ENCODE peak calls at places on chromosomes 6 and 20, in eight cellular contexts. N is A549, W is testis, M is heart left ventricle, Z is breast epithelium, U is stomach, E is H1, G is NB4. F is an unnamed sample.
A peak's percentile ranks its signal among the peaks of the same experiment; 100 is the strongest.

GRCh38 chr6:44000164-44000842 is 126.9 kb downstream of the MRPL14 start:
- DNase-seq in N (no peak), W (no peak), M (peak; percentile 44), Z (no peak), U (no peak), E (no peak), G (peak; percentile 73), F (no peak)

GRCh38 chr6:135225911-135226310 is 44.8 kb downstream of the MYB start:
- DNase-seq in N (no peak), W (no peak), M (no peak), Z (no peak), U (no peak), E (no peak), G (no peak), F (no peak)

GRCh38 chr6:170249817-170250216 is 41.1 kb downstream of the DLL1 start:
- DNase-seq in N (no peak), W (no peak), M (no peak), Z (no peak), U (no peak), E (no peak), G (no peak), F (no peak)

GRCh38 chr6:19851273-19852089 is 14.3 kb downstream of the ID4 start:
- DNase-seq in N (peak; percentile 72), W (peak; percentile 59), M (no peak), Z (no peak), U (no peak), E (peak; percentile 49), G (peak; percentile 43), F (peak; percentile 32)

GRCh38 chr6:111939902-111940301 is 66.7 kb upstream of the FYN start:
- DNase-seq in N (no peak), W (no peak), M (no peak), Z (no peak), U (no peak), E (no peak), G (no peak), F (no peak)

GRCh38 chr20:50311308-50312001 is 120.8 kb downstream of the CEBPB start:
- DNase-seq in N (no peak), W (no peak), M (no peak), Z (no peak), U (no peak), E (no peak), G (no peak), F (no peak)

GRCh38 chr6:37126961-37127360 is 43.0 kb upstream of the PIM1 start:
- DNase-seq in N (no peak), W (no peak), M (no peak), Z (no peak), U (no peak), E (no peak), G (no peak), F (no peak)

GRCh38 chr6:53765270-53765669 is 29.5 kb upstream of the LRRC1 start:
- DNase-seq in N (no peak), W (no peak), M (no peak), Z (no peak), U (no peak), E (no peak), G (no peak), F (no peak)

GRCh38 chr20:49508435-49509199 is 26.1 kb upstream of the KCNB1 start:
- DNase-seq in N (peak; percentile 61), W (no peak), M (no peak), Z (no peak), U (no peak), E (no peak), G (peak; percentile 64), F (no peak)

GRCh38 chr6:87722831-87723726 is 21.0 kb upstream of the AKIRIN2 start:
- DNase-seq in N (peak; percentile 78), W (peak; percentile 78), M (peak; percentile 70), Z (peak; percentile 56), U (peak; percentile 44), E (no peak), G (peak; percentile 88), F (peak; percentile 93)

GRCh38 chr20:47274449-47275108 is 81.9 kb downstream of the ZMYND8 start:
- DNase-seq in N (peak; percentile 93), W (no peak), M (no peak), Z (no peak), U (no peak), E (no peak), G (peak; percentile 67), F (no peak)

GRCh38 chr20:8309638-8310037 is 177.6 kb downstream of the PLCB1 start:
- DNase-seq in N (no peak), W (no peak), M (no peak), Z (no peak), U (no peak), E (no peak), G (no peak), F (no peak)

GRCh38 chr6:12113190-12113578 is 101.1 kb downstream of the HIVEP1 start:
- DNase-seq in N (no peak), W (no peak), M (no peak), Z (no peak), U (no peak), E (no peak), G (peak; percentile 29), F (no peak)

GRCh38 chr6:72968704-72969103 is 256.6 kb downstream of the KHDC1L start:
- DNase-seq in N (no peak), W (no peak), M (no peak), Z (no peak), U (no peak), E (no peak), G (no peak), F (no peak)

GRCh38 chr6:148932731-148933130 is 185.9 kb downstream of the UST start:
- DNase-seq in N (no peak), W (no peak), M (no peak), Z (no peak), U (no peak), E (no peak), G (no peak), F (no peak)

GRCh38 chr6:115830895-115831294 is 229.8 kb downstream of the FRK start:
- DNase-seq in N (peak; percentile 2), W (no peak), M (no peak), Z (no peak), U (no peak), E (no peak), G (no peak), F (no peak)

GRCh38 chr6:14871196-14871595 is 374.7 kb upstream of the JARID2 start:
- DNase-seq in N (no peak), W (no peak), M (no peak), Z (no peak), U (no peak), E (no peak), G (no peak), F (no peak)
- TF ChIP-seq POLR2A in N (no peak), W (no peak), M (no peak), Z (no peak), U (no peak), E (no peak), G (no peak), F (no peak)

DNA sequence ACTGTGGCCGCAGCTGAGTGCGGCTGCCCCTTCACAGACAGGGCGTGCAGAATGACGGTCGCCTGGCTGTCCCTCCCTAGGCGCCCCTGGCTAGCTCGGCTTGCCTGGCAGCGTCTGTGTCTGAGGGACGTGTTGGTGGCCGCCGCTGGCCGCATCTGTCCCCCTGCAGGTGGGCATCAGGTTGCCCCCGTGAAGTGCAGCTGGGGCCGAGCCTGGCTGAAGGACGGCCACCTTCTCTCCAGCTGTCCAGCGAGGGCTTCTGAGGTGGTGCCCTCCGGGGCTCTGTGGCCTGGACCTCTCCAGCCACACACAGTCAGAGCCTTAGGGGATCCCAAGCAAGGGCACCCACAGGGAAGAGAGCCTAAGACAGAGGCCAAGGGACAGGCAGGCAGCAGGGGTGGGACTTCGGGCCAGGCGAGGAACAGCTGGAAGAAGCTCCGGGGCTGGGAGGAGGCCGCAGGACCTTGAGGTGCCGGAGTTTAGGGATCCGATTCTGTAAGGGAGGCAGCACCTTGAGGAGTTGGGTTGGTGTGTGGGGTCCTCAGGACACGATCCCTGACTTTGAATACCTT is 89.0 kb upstream of the EPB41L1 start:
- DNase-seq in N (no peak), W (no peak), M (no peak), Z (no peak), U (no peak), E (no peak), G (no peak), F (no peak)
- TF ChIP-seq POLR2A in N (no peak), W (no peak), M (no peak), Z (no peak), U (no peak), E (no peak), G (no peak), F (no peak)

GRCh38 chr20:2103454-2104153 is 2.0 kb downstream of the STK35 start:
- DNase-seq in N (no peak), W (no peak), M (no peak), Z (no peak), U (no peak), E (no peak), G (no peak), F (no peak)

GRCh38 chr20:2102585-2103453 is 1.2 kb downstream of the STK35 start:
- DNase-seq in N (peak; percentile 95), W (peak; percentile 87), M (peak; percentile 92), Z (peak; percentile 83), U (peak; percentile 86), E (peak; percentile 80), G (peak; percentile 94), F (peak; percentile 90)

GRCh38 chr20:2104236-2104635 is 2.6 kb downstream of the STK35 start:
- DNase-seq in N (no peak), W (no peak), M (no peak), Z (no peak), U (no peak), E (no peak), G (no peak), F (no peak)

GRCh38 chr20:2101057-2101934 is at the start of gene STK35:
- DNase-seq in N (peak; percentile 91), W (peak; percentile 88), M (peak; percentile 91), Z (peak; percentile 81), U (no peak), E (peak; percentile 80), G (peak; percentile 86), F (peak; percentile 94)

GRCh38 chr20:2101935-2102584 is 433 bp downstream of the STK35 start:
- DNase-seq in N (peak; percentile 97), W (peak; percentile 94), M (peak; percentile 95), Z (peak; percentile 89), U (peak; percentile 91), E (peak; percentile 90), G (peak; percentile 96), F (peak; percentile 93)
- TF ChIP-seq POLR2A in N (peak; percentile 79), W (no peak), M (peak; percentile 43), Z (no peak), U (no peak), E (peak; percentile 91), G (peak; percentile 87), F (peak; percentile 55)

GRCh38 chr6:140567469-140567868 is 1193.0 kb upstream of the CITED2 start:
- DNase-seq in N (no peak), W (no peak), M (no peak), Z (no peak), U (no peak), E (no peak), G (no peak), F (no peak)

GRCh38 chr6:140572867-140573266 is 1198.4 kb upstream of the CITED2 start:
- DNase-seq in N (no peak), W (no peak), M (no peak), Z (no peak), U (no peak), E (no peak), G (no peak), F (no peak)

GRCh38 chr6:140571139-140571538 is 1196.7 kb upstream of the CITED2 start:
- DNase-seq in N (no peak), W (no peak), M (no peak), Z (no peak), U (no peak), E (no peak), G (no peak), F (no peak)

GRCh38 chr6:140576004-140576555 is 1201.6 kb upstream of the CITED2 start:
- DNase-seq in N (no peak), W (no peak), M (no peak), Z (no peak), U (no peak), E (no peak), G (no peak), F (no peak)

GRCh38 chr6:140572129-140572528 is 1197.7 kb upstream of the CITED2 start:
- DNase-seq in N (no peak), W (no peak), M (no peak), Z (no peak), U (no peak), E (no peak), G (peak; percentile 6), F (peak; percentile 40)
- TF ChIP-seq POLR2A in N (no peak), W (no peak), M (no peak), Z (no peak), U (no peak), E (no peak), G (no peak), F (no peak)